ENCODE peak calls at places on chromosomes 13 and 19, in seven cellular contexts. J is tibial nerve, H is A549, E is psoas muscle, A is fibroblast of lung, Q is foreskin fibroblast, P is cardiac fibroblast. U is an unnamed sample.

GRCh38 chr19:33292595-33293254 is 9.6 kb downstream of the CEBPA start:
- DNase-seq in J (no peak), H (no peak), E (no peak), A (no peak), Q (peak), P (no peak), U (no peak)

GRCh38 chr19:41701401-41702075 is 6.9 kb upstream of the CEACAM5 start:
- DNase-seq in J (no peak), H (peak), E (no peak), A (no peak), Q (no peak), P (no peak), U (no peak)

GRCh38 chr19:4358709-4359626 is 15.6 kb downstream of the MPND start:
- DNase-seq in J (no peak), H (no peak), E (no peak), A (no peak), Q (no peak), P (no peak), U (no peak)

GRCh38 chr19:48950830-48951519 is 3.7 kb upstream of the BAX start:
- DNase-seq in J (no peak), H (no peak), E (no peak), A (no peak), Q (no peak), P (no peak), U (no peak)

GRCh38 chr19:2246801-2247361 is 2.2 kb upstream of the AMH start:
- DNase-seq in J (no peak), H (no peak), E (peak), A (peak), Q (peak), P (peak), U (no peak)

GRCh38 chr19:11446652-11447301 is 11.3 kb downstream of the PRKCSH start:
- DNase-seq in J (no peak), H (peak), E (peak), A (no peak), Q (peak), P (peak), U (no peak)

GRCh38 chr19:2650515-2650914 is 52.0 kb downstream of the GNG7 start:
- DNase-seq in J (no peak), H (no peak), E (no peak), A (no peak), Q (no peak), P (peak), U (no peak)

GRCh38 chr19:27776524-27776923 is 1436.4 kb downstream of the UQCRFS1 start:
- DNase-seq in J (no peak), H (no peak), E (no peak), A (no peak), Q (no peak), P (no peak), U (no peak)

GRCh38 chr13:101576977-101577376 is 124.5 kb downstream of the ITGBL1 start:
- DNase-seq in J (no peak), H (no peak), E (no peak), A (no peak), Q (no peak), P (no peak), U (no peak)

GRCh38 chr13:100440756-100441421 is 147.7 kb downstream of the GGACT start:
- DNase-seq in J (no peak), H (no peak), E (no peak), A (peak), Q (peak), P (peak), U (peak)

GRCh38 chr13:60492187-60492586 is 95.2 kb downstream of the TDRD3 start:
- DNase-seq in J (no peak), H (no peak), E (no peak), A (no peak), Q (no peak), P (no peak), U (no peak)

GRCh38 chr13:98959775-98960325 is 18.0 kb downstream of the DOCK9 start:
- DNase-seq in J (no peak), H (no peak), E (no peak), A (no peak), Q (peak), P (no peak), U (no peak)

GRCh38 chr19:28349604-28350003 is 863.3 kb downstream of the UQCRFS1 start:
- DNase-seq in J (no peak), H (no peak), E (no peak), A (no peak), Q (no peak), P (no peak), U (no peak)

GRCh38 chr13:76379341-76380105 is 506.7 kb downstream of the KCTD12 start:
- DNase-seq in J (no peak), H (no peak), E (no peak), A (no peak), Q (no peak), P (no peak), U (no peak)

GRCh38 chr13:44212633-44213387 is 160.8 kb upstream of the SERP2 start:
- DNase-seq in J (no peak), H (no peak), E (peak), A (peak), Q (peak), P (peak), U (no peak)

GRCh38 chr13:85367887-85368286 is 431.3 kb downstream of the SLITRK6 start:
- DNase-seq in J (no peak), H (no peak), E (no peak), A (peak), Q (no peak), P (peak), U (peak)

GRCh38 chr19:58354478-58355030 is 1.3 kb upstream of the A1BG start:
- DNase-seq in J (no peak), H (no peak), E (no peak), A (no peak), Q (no peak), P (no peak), U (no peak)

GRCh38 chr13:45331981-45332830 is 8.8 kb downstream of the TPT1 start:
- DNase-seq in J (no peak), H (no peak), E (peak), A (peak), Q (peak), P (peak), U (peak)

GRCh38 chr19:47232422-47233211 is 1.6 kb upstream of the BBC3 start:
- DNase-seq in J (no peak), H (no peak), E (no peak), A (peak), Q (peak), P (peak), U (no peak)

GRCh38 chr13:109626386-109627171 is 159.8 kb downstream of the IRS2 start:
- DNase-seq in J (no peak), H (no peak), E (no peak), A (peak), Q (no peak), P (no peak), U (no peak)

GRCh38 chr19:56372281-56372680 is 21.1 kb downstream of the ZNF582 start:
- DNase-seq in J (no peak), H (no peak), E (no peak), A (peak), Q (no peak), P (no peak), U (no peak)

GRCh38 chr19:679418-680286 is 3.5 kb downstream of the FSTL3 start:
- DNase-seq in J (peak), H (peak), E (peak), A (peak), Q (peak), P (peak), U (peak)

GRCh38 chr13:106499113-106499512 is 36.3 kb downstream of the EFNB2 start:
- DNase-seq in J (no peak), H (no peak), E (no peak), A (peak), Q (no peak), P (no peak), U (no peak)
- H3K4me3 ChIP-seq in J (no peak), H (no peak), E (peak), A (no peak), Q (no peak), P (no peak), U (no peak)

DNA sequence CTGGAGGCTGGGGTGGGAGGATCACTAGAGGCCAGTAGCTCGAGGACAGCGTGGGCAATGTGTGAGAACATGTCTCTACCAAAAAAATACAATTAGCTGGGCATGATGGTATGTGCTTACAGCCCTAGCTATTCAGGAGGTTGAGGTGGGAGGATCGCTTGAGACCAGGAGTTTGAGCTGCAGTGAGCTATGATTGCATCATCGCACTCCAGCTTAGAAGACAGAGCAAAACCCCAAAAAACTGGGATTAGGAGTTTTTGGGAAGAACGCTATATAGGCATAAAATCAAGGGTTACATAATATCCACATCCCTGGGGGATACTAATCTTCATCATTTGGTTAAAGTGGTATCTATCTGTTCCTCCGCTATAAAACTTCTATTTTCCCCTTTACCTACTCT is 155.5 kb downstream of the CACNA1A start:
- DNase-seq in J (no peak), H (no peak), E (no peak), A (no peak), Q (no peak), P (no peak), U (no peak)
- TF ChIP-seq CTCF in J (no peak), H (no peak), E (no peak), A (no peak), Q (no peak), P (no peak), U (no peak)

GRCh38 chr13:83621765-83622421 is 260.4 kb downstream of the SLITRK1 start:
- DNase-seq in J (no peak), H (no peak), E (no peak), A (no peak), Q (no peak), P (no peak), U (no peak)

GRCh38 chr13:83622422-83622784 is 259.9 kb downstream of the SLITRK1 start:
- DNase-seq in J (no peak), H (no peak), E (no peak), A (peak), Q (peak), P (no peak), U (no peak)

GRCh38 chr13:83620535-83621220 is 261.6 kb downstream of the SLITRK1 start:
- DNase-seq in J (no peak), H (no peak), E (no peak), A (peak), Q (peak), P (peak), U (peak)

GRCh38 chr13:83613524-83613923 is 268.8 kb downstream of the SLITRK1 start:
- DNase-seq in J (no peak), H (no peak), E (no peak), A (no peak), Q (no peak), P (no peak), U (no peak)

DNA sequence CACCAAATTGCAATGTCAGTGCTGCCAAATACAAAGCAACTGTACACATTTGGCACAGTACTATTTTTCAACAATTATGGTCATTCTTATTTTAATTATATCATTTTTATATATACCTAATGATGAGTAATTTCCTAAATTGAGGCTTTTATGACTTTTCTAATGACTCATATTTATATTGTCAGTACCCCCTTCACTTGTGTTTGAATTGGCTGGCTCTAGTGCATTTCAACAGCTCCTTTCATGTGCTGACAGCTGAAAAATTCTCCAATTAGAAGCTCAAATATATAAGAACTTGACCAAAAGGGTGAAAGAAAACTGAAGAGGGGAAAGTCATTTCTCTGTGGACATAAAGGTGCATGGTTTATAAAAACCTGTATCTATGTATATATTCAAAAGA is 263.3 kb downstream of the SLITRK1 start:
- DNase-seq in J (no peak), H (no peak), E (no peak), A (peak), Q (peak), P (peak), U (peak)
- H3K4me3 ChIP-seq in J (no peak), H (no peak), E (no peak), A (no peak), Q (no peak), P (no peak), U (no peak)

GRCh38 chr19:55097864-55098715 is 19.3 kb downstream of the PPP1R12C start:
- DNase-seq in J (no peak), H (no peak), E (no peak), A (no peak), Q (no peak), P (no peak), U (no peak)

GRCh38 chr19:55096061-55096701 is 20.5 kb downstream of the EPS8L1 start:
- DNase-seq in J (no peak), H (no peak), E (no peak), A (no peak), Q (no peak), P (no peak), U (no peak)

GRCh38 chr19:55101261-55101660 is 16.2 kb downstream of the PPP1R12C start:
- DNase-seq in J (no peak), H (no peak), E (no peak), A (no peak), Q (no peak), P (no peak), U (no peak)

GRCh38 chr19:55099557-55100506 is 17.6 kb downstream of the PPP1R12C start:
- DNase-seq in J (no peak), H (no peak), E (peak), A (no peak), Q (peak), P (no peak), U (no peak)

DNA sequence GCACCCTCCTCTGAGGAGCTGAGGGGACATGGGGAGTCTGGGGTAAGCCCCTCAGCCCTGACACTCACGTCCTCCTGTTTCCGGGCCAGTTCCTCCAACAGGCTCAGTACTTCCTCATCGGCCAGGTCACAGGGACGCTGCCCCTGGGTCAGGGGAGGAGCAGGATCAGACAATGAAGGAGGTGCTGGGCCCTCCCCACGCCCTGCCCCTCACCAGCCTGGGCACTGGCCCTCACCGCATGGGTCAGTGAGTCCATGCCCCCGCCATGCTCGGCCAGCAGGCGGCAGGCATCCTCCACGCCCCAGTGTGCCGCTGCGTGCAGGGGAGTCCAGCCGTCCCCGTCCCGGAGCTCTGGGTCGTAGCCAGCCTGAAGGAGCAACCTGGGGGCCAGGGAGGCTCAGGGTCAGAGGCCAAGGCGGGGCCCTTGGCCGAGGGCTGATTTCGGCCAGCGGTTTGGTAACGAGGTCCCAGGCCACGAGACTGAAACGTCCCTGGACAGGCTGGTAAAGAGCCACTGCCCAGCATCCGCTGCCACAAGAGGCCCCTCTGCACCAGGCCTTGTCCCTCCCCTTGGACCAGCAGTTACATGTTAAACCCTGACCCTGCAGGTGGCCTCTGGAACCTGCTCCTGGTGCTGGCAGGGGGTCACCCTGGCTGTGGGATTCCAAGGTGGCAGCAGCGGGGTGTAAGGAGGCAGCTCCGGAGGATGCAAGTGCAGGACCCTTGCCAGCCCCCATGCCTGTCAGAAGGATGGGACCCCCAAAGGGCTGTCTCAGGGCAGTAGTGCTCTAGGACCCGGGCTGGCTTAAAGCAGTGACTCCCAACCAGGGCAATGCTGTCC is 18.5 kb downstream of the PPP1R12C start:
- DNase-seq in J (no peak), H (no peak), E (no peak), A (no peak), Q (no peak), P (no peak), U (no peak)
- TF ChIP-seq CTCF in J (no peak), H (peak), E (no peak), A (no peak), Q (no peak), P (peak), U (no peak)

GRCh38 chr13:97224544-97225324 is 2.6 kb downstream of the MBNL2 start:
- DNase-seq in J (no peak), H (no peak), E (no peak), A (peak), Q (peak), P (peak), U (peak)

GRCh38 chr13:97225533-97225932 is 3.4 kb downstream of the MBNL2 start:
- DNase-seq in J (no peak), H (no peak), E (no peak), A (no peak), Q (no peak), P (no peak), U (no peak)

GRCh38 chr13:97226788-97227627 is 4.9 kb downstream of the MBNL2 start:
- DNase-seq in J (no peak), H (no peak), E (no peak), A (no peak), Q (peak), P (peak), U (no peak)

GRCh38 chr13:97223711-97224461 is 1.8 kb downstream of the MBNL2 start:
- DNase-seq in J (no peak), H (peak), E (no peak), A (peak), Q (peak), P (peak), U (peak)

DNA sequence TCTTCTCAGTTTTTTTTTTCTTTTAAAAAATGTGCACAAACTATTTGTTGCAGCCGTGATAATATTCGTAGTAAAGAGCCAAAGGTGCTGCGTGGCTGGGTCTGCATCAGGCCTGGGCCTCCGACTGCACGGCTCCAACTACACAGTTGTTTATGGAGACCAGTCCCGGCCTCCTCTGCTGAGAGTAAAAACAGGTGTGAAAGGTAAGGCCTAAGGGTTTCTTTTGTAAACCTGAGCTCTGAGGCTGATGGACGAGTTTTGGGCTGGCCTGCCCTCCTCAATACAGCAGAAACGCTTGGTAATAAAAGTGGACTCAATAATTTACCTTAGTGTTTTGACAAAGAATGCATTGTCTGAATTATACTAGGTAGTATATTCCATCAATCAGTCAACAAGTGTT is 3.9 kb downstream of the MBNL2 start:
- DNase-seq in J (no peak), H (no peak), E (no peak), A (no peak), Q (no peak), P (no peak), U (no peak)
- H3K4me3 ChIP-seq in J (peak), H (no peak), E (peak), A (peak), Q (peak), P (peak), U (peak)